ENCODE peak calls at places on chromosome 12, in four cellular contexts. U is HCT116, H is K562, S is H1. O is an unnamed sample.

GRCh38 chr12:41709463-41710285 is 435.0 kb downstream of the GXYLT1 start:
- DNase-seq in H (no peak), S (no peak), U (no peak), O (no peak)

GRCh38 chr12:64039285-64039871 is 182.7 kb downstream of the KICS2 start:
- DNase-seq in U (no peak), H (no peak), S (no peak), O (no peak)

GRCh38 chr12:124087251-124088141 is 114.5 kb downstream of the ZNF664 start:
- DNase-seq in H (no peak), S (no peak), U (no peak), O (no peak)

GRCh38 chr12:117033382-117034045 is 65.7 kb downstream of the TESC start:
- DNase-seq in U (no peak), H (no peak), S (no peak), O (no peak)

GRCh38 chr12:727321-727720 is 25.1 kb upstream of the WNK1 start:
- DNase-seq in H (no peak), U (no peak), S (no peak), O (no peak)

GRCh38 chr12:64029013-64029857 is 184.7 kb downstream of the SRGAP1 start:
- DNase-seq in U (no peak), H (no peak), S (no peak), O (no peak)

GRCh38 chr12:76678992-76679391 is 84.9 kb upstream of the ZDHHC17 start:
- DNase-seq in S (no peak), U (no peak), H (no peak), O (no peak)

GRCh38 chr12:57604454-57605307 is at the start of gene DTX3:
- DNase-seq in U (no peak), S (no peak), H (no peak), O (no peak)

GRCh38 chr12:114674201-114675047 is 9.6 kb downstream of the TBX3 start:
- DNase-seq in U (no peak), S (no peak), H (no peak), O (no peak)

GRCh38 chr12:56257491-56258067 is 605 bp downstream of the ANKRD52 start:
- DNase-seq in U (no peak), H (peak), S (no peak), O (peak)

GRCh38 chr12:118136559-118137003 is 657 bp downstream of the PEBP1 start:
- DNase-seq in U (no peak), H (peak), S (no peak), O (peak)

GRCh38 chr12:8554451-8555195 is 13.9 kb upstream of the CLEC4E start:
- DNase-seq in S (no peak), H (no peak), U (no peak), O (no peak)

GRCh38 chr12:18262514-18262913 is 1.2 kb downstream of the PIK3C2G start:
- DNase-seq in H (no peak), S (no peak), U (no peak), O (no peak)

GRCh38 chr12:15806826-15807225 is 17.6 kb upstream of the EPS8 start:
- DNase-seq in S (no peak), U (no peak), H (no peak), O (no peak)

GRCh38 chr12:93361159-93361919 is 16.4 kb upstream of the NUDT4 start:
- DNase-seq in U (no peak), H (no peak), S (no peak), O (no peak)

GRCh38 chr12:127829974-127830543 is 436.9 kb upstream of the TMEM132C start:
- DNase-seq in S (no peak), H (no peak), U (no peak), O (no peak)

GRCh38 chr12:25924535-25925001 is 33.9 kb upstream of the RASSF8 start:
- DNase-seq in S (no peak), H (no peak), U (no peak), O (no peak)

GRCh38 chr12:116601933-116602809 is 43.0 kb downstream of the MAP1LC3B2 start:
- DNase-seq in S (no peak), U (no peak), H (no peak), O (no peak)

GRCh38 chr12:92393504-92393903 is 247.9 kb upstream of the BTG1 start:
- DNase-seq in S (no peak), H (peak), U (no peak), O (no peak)

GRCh38 chr12:79482323-79482722 is 208.4 kb downstream of the PAWR start:
- DNase-seq in H (no peak), U (no peak), S (no peak), O (no peak)

GRCh38 chr12:104427547-104427938 is 29.2 kb upstream of the CHST11 start:
- DNase-seq in U (no peak), S (no peak), H (no peak), O (no peak)

GRCh38 chr12:104669057-104669770 is 212.5 kb downstream of the CHST11 start:
- DNase-seq in U (no peak), H (peak), S (no peak), O (no peak)

GRCh38 chr12:91432079-91432478 is 249.5 kb upstream of the DCN start:
- DNase-seq in U (no peak), S (no peak), H (no peak), O (no peak)

GRCh38 chr12:52860102-52860838 is 11.5 kb upstream of the KRT78 start:
- DNase-seq in S (no peak), H (no peak), U (no peak), O (no peak)

GRCh38 chr12:49942921-49943662 is 7.4 kb upstream of the AQP2 start:
- DNase-seq in H (no peak), U (no peak), S (no peak), O (no peak)
- TF ChIP-seq FOSL1 in H (no peak), U (no peak), S (no peak), O (no peak)

DNA sequence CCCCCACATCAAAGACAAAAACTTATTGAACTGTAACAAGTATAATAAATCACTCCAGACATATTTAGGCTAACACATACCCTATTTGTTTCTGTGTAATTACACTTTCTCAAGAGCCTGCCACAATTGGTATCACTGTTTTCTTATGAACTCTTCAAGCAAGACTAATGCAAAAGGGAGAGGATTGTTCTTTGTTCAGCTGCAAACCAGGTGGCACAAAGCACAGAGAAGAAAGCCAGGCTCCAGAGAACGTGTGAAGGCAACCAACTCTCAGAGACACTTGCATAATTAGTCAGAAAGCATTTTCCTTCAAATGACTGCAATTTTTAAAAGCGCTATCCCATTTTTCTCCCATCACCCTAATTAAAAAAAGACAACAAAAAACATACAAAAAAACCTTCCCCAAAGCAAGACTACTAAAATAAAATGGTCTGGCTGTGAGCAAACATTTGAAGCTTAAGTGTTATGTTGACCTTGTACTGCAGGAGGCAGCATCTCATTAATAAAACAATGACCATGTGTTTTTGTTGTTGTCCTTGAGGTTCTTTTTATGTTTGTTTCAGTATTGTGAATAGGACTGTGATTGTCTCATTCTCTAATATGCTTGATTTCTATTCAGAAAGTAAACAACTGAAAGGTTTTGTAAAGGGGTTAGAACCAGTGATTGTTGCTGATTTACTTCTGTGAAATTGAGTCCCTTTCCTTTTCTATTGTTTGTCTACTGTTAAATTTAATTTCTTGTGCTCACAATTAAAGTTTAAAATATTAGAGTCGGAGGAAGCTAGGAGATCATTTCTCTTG is 452.7 kb upstream of the PDE3A start:
- DNase-seq in S (no peak), U (peak), H (no peak), O (no peak)
- TF ChIP-seq FOSL1 in S (no peak), U (no peak), H (no peak), O (no peak)

GRCh38 chr12:69835048-69835447 is 10.0 kb downstream of the MYRFL start:
- DNase-seq in S (no peak), U (no peak), H (no peak), O (no peak)

GRCh38 chr12:69834566-69834965 is 9.5 kb downstream of the MYRFL start:
- DNase-seq in S (no peak), H (no peak), U (no peak), O (no peak)

GRCh38 chr12:69836015-69836414 is 11.0 kb downstream of the MYRFL start:
- DNase-seq in U (no peak), S (no peak), H (no peak), O (no peak)

GRCh38 chr12:69837191-69838085 is 12.4 kb downstream of the MYRFL start:
- DNase-seq in S (no peak), H (no peak), U (peak), O (peak)

DNA sequence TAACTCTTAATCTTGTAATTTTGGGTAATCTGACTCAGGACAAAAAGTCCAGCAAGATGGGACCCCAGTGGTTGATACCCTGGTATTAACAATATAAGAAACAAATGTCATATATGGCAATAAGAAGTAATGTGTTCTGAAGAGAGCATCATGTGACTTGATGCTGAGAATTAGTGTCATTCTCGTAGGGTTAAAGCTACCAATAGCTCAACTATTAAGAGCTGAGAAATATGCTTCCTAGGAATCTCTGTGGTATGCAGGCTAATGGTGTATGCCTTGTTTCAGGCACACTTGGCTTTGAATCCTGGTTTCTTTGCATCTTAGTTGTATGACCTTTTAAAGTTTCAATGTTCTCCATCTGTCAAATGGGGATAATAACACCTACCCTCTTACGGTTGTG is 9.1 kb downstream of the MYRFL start:
- DNase-seq in U (no peak), S (no peak), H (no peak), O (no peak)
- TF ChIP-seq FOSL1 in U (no peak), S (no peak), H (no peak), O (no peak)

GRCh38 chr12:120240495-120240833 is 25.1 kb downstream of the PXN start:
- DNase-seq in U (no peak), S (no peak), H (no peak), O (no peak)
- TF ChIP-seq FOSL1 in U (no peak), S (no peak), H (no peak), O (no peak)

GRCh38 chr12:113224955-113225354 is 3.7 kb downstream of the TPCN1 start:
- DNase-seq in S (no peak), H (no peak), U (no peak), O (no peak)

GRCh38 chr12:113221997-113222729 is 899 bp downstream of the TPCN1 start:
- DNase-seq in U (no peak), S (no peak), H (peak), O (no peak)

GRCh38 chr12:113220593-113221180 is 577 bp upstream of the TPCN1 start:
- DNase-seq in H (no peak), S (no peak), U (no peak), O (no peak)

GRCh38 chr12:113221181-113221996 is at the start of gene TPCN1:
- DNase-seq in H (peak), U (peak), S (peak), O (peak)

GRCh38 chr12:113222730-113223531 is 1.7 kb downstream of the TPCN1 start:
- DNase-seq in H (no peak), U (no peak), S (no peak), O (peak)
- TF ChIP-seq FOSL1 in H (no peak), U (no peak), S (no peak), O (no peak)